ENCODE peak calls at places on chromosomes 5 and 9, in four cellular contexts. One of them, this sample, is unnamed.

GRCh38 chr5:84885479-84886258 is 501.0 kb upstream of the EDIL3 start:
- DNase-seq in DND-41: no peak
- DNase-seq in K562: no peak
- DNase-seq in IMR-90: peak; percentile 78
- DNase-seq in this sample: no peak

GRCh38 chr5:107313921-107314320 is 356.8 kb downstream of the EFNA5 start:
- DNase-seq in DND-41: no peak
- DNase-seq in K562: no peak
- DNase-seq in IMR-90: no peak
- DNase-seq in this sample: no peak

GRCh38 chr5:10736354-10736753 is 24.7 kb downstream of the DAP start:
- DNase-seq in DND-41: no peak
- DNase-seq in K562: no peak
- DNase-seq in IMR-90: no peak
- DNase-seq in this sample: no peak

GRCh38 chr5:120240716-120241115 is 223.4 kb upstream of the PRR16 start:
- DNase-seq in DND-41: no peak
- DNase-seq in K562: no peak
- DNase-seq in IMR-90: peak; percentile 13
- DNase-seq in this sample: no peak

GRCh38 chr9:33380390-33381094 is 21.8 kb downstream of the AQP7 start:
- DNase-seq in DND-41: no peak
- DNase-seq in K562: no peak
- DNase-seq in IMR-90: no peak
- DNase-seq in this sample: no peak

GRCh38 chr9:100679834-100680233 is 102.0 kb downstream of the CAVIN4 start:
- DNase-seq in DND-41: no peak
- DNase-seq in K562: no peak
- DNase-seq in IMR-90: no peak
- DNase-seq in this sample: no peak

GRCh38 chr9:36855443-36856315 is 178.4 kb downstream of the PAX5 start:
- DNase-seq in DND-41: peak; percentile 18
- DNase-seq in K562: peak; percentile 59
- DNase-seq in IMR-90: no peak
- DNase-seq in this sample: peak; percentile 43

GRCh38 chr9:134290603-134291451 is 35.4 kb upstream of the RXRA start:
- DNase-seq in DND-41: no peak
- DNase-seq in K562: no peak
- DNase-seq in IMR-90: no peak
- DNase-seq in this sample: no peak

GRCh38 chr9:72996684-72997314 is 43.9 kb upstream of the ALDH1A1 start:
- DNase-seq in DND-41: no peak
- DNase-seq in K562: no peak
- DNase-seq in IMR-90: no peak
- DNase-seq in this sample: no peak

GRCh38 chr5:142888469-142889085 is 118.4 kb downstream of the ARHGAP26 start:
- DNase-seq in DND-41: peak; percentile 22
- DNase-seq in K562: peak; percentile 52
- DNase-seq in IMR-90: peak; percentile 73
- DNase-seq in this sample: peak; percentile 70

GRCh38 chr5:59905217-59905616 is 11.7 kb upstream of the PDE4D start:
- DNase-seq in DND-41: no peak
- DNase-seq in K562: no peak
- DNase-seq in IMR-90: no peak
- DNase-seq in this sample: no peak
- H2AFZ ChIP-seq in DND-41: no peak overlapping the region
- H2AFZ ChIP-seq in K562: no peak overlapping the region
- H2AFZ ChIP-seq in IMR-90: no peak overlapping the region
- H2AFZ ChIP-seq in this sample: no peak overlapping the region

GRCh38 chr5:139306197-139306596 is 12.7 kb downstream of the MATR3 start:
- DNase-seq in DND-41: no peak
- DNase-seq in K562: no peak
- DNase-seq in IMR-90: no peak
- DNase-seq in this sample: no peak

GRCh38 chr5:139298242-139298641 is 4.7 kb downstream of the MATR3 start:
- DNase-seq in DND-41: no peak
- DNase-seq in K562: no peak
- DNase-seq in IMR-90: no peak
- DNase-seq in this sample: no peak

GRCh38 chr5:139304391-139305324 is 11.1 kb downstream of the MATR3 start:
- DNase-seq in DND-41: no peak
- DNase-seq in K562: no peak
- DNase-seq in IMR-90: no peak
- DNase-seq in this sample: no peak

GRCh38 chr5:139299477-139299876 is 5.9 kb downstream of the MATR3 start:
- DNase-seq in DND-41: no peak
- DNase-seq in K562: no peak
- DNase-seq in IMR-90: no peak
- DNase-seq in this sample: no peak

GRCh38 chr5:139301766-139302499 is 8.4 kb downstream of the MATR3 start:
- DNase-seq in DND-41: no peak
- DNase-seq in K562: no peak
- DNase-seq in IMR-90: no peak
- DNase-seq in this sample: no peak
- H4K20me1 ChIP-seq in DND-41: peaks cover 99% of the 10 kb centered on the region
- H4K20me1 ChIP-seq in K562: peaks cover 90% of the 10 kb centered on the region
- H4K20me1 ChIP-seq in IMR-90: peaks cover 99% of the 10 kb centered on the region
- H4K20me1 ChIP-seq in this sample: peaks cover 100% of the 10 kb centered on the region

GRCh38 chr9:120971938-120972337 is 45.3 kb upstream of the TRAF1 start:
- DNase-seq in DND-41: no peak
- DNase-seq in K562: no peak
- DNase-seq in IMR-90: no peak
- DNase-seq in this sample: no peak

GRCh38 chr9:120970249-120970648 is 43.7 kb upstream of the TRAF1 start:
- DNase-seq in DND-41: no peak
- DNase-seq in K562: no peak
- DNase-seq in IMR-90: peak; percentile 82
- DNase-seq in this sample: no peak

GRCh38 chr9:120965344-120966004 is 38.9 kb upstream of the TRAF1 start:
- DNase-seq in DND-41: no peak
- DNase-seq in K562: no peak
- DNase-seq in IMR-90: no peak
- DNase-seq in this sample: peak; percentile 25

DNA sequence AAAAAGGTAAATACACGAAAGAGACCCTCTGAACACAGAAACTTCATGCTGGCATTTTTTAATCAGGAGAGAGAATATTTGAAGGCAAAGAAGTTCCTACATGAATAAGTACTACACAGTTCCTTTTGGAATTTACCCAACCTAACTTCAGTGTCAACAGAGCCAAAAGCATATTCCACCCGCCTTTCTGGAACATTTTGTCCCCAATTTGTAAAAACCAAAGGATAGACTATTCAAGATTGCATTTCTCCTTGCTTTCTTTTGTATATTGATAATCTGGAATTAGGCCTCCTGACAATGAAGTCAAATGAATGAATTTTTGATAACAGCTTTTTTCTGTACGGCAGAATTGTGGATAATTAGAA is 39.4 kb upstream of the TRAF1 start:
- DNase-seq in DND-41: no peak
- DNase-seq in K562: no peak
- DNase-seq in IMR-90: no peak
- DNase-seq in this sample: no peak
- H2AFZ ChIP-seq in DND-41: no peak overlapping the region
- H2AFZ ChIP-seq in K562: no peak overlapping the region
- H2AFZ ChIP-seq in IMR-90: no peak overlapping the region
- H2AFZ ChIP-seq in this sample: no peak overlapping the region

DNA sequence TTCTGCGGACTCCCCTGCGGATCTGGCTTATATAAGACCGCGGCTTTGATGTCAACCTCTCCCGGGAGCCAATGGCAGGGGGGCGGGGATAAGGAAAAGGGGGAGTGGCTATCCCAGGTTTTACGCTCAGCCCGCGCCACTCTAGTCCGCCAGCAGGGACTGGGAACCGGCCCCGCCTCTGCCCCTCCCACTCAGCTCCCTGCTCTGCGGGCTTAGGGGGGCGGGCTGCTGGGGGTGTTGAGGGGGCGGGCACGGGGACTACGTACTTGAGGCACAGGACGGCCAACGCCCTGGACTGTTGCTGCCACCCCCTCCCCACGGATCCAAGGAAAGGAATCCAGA is at the start of gene HAND1:
- DNase-seq in DND-41: no peak
- DNase-seq in K562: peak; percentile 56
- DNase-seq in IMR-90: no peak
- DNase-seq in this sample: peak; percentile 99
- H4K20me1 ChIP-seq in DND-41: no peaks in the 10 kb centered on the region
- H4K20me1 ChIP-seq in K562: peaks cover 4% of the 10 kb centered on the region
- H4K20me1 ChIP-seq in IMR-90: peaks cover 14% of the 10 kb centered on the region
- H4K20me1 ChIP-seq in this sample: no peaks in the 10 kb centered on the region

GRCh38 chr9:130446111-130446861 is 1.5 kb downstream of the ASS1 start:
- DNase-seq in DND-41: no peak
- DNase-seq in K562: peak; percentile 50
- DNase-seq in IMR-90: peak; percentile 94
- DNase-seq in this sample: peak; percentile 81

GRCh38 chr9:130448771-130449170 is 4.0 kb downstream of the ASS1 start:
- DNase-seq in DND-41: no peak
- DNase-seq in K562: no peak
- DNase-seq in IMR-90: no peak
- DNase-seq in this sample: no peak

GRCh38 chr9:130447193-130447816 is 2.5 kb downstream of the ASS1 start:
- DNase-seq in DND-41: no peak
- DNase-seq in K562: no peak
- DNase-seq in IMR-90: no peak
- DNase-seq in this sample: no peak

GRCh38 chr9:130450344-130451003 is 5.7 kb downstream of the ASS1 start:
- DNase-seq in DND-41: no peak
- DNase-seq in K562: no peak
- DNase-seq in IMR-90: no peak
- DNase-seq in this sample: no peak

DNA sequence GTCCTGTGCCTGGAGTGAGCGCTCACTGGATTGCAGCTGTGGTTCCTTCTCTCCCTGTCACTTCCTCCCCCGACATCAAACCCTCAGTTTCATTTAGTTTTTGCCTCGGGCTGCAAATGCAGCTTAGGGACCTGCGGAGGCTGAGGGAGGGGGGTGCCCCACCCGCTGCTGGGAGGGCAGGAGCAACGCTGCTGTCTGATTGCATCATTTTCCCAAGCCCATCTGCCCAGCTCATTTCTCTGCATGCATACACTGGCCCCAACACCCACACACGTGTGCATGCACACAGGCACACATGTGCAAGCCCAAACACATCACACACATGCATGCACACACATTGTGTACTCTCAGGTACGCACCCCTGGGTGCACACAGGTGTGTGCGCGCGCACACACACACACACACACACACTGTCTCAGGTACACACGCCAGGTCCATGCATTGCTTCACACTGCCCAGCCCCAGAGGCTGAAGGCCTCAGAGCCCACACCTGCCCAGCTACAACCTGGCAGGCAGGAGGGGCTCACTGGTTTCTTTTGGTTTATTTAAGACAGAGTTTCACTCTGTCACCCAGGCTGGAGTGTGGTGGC is 3.4 kb downstream of the ASS1 start:
- DNase-seq in DND-41: peak; percentile 78
- DNase-seq in K562: no peak
- DNase-seq in IMR-90: peak; percentile 57
- DNase-seq in this sample: no peak
- H2AFZ ChIP-seq in DND-41: peak overlapping the region; percentile 44
- H2AFZ ChIP-seq in K562: no peak overlapping the region
- H2AFZ ChIP-seq in IMR-90: peak overlapping the region; percentile 34
- H2AFZ ChIP-seq in this sample: no peak overlapping the region

DNA sequence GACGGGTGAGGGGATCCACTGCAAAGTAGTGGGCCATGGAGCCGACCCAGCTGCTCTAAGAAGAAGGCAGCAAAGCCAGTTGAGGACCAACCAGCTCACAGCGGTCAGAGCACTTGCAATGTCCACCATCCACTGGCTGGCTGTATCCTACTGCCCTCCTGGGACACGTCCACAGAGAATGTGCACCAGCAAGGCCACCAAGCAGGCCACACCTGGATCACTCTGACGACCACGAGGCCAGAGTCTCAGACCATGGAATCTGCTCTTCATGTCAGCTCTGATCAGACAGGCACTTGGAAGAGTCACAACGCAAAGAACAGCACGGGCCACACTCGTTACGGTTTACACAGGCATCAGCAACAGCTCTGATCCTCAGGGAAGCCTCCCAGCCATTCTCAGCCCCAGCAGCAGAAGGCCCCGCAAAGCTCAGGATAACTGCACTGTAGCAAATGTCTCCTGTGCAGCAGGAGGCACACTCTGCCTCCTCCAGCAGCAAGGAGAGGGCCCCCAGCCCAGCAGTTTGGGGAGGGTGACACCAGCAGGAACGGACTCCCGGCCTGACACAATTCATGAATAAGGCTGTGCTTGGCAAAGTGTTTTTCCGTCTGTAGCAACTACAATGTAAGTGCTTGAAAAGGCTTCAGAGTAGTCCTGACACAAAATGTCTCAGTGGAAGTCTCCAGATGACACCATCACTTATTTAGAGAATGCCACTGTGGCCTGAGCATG is 15.7 kb downstream of the SEMA4D start:
- DNase-seq in DND-41: no peak
- DNase-seq in K562: no peak
- DNase-seq in IMR-90: no peak
- DNase-seq in this sample: no peak
- H4K20me1 ChIP-seq in DND-41: peaks cover 77% of the 10 kb centered on the region
- H4K20me1 ChIP-seq in K562: no peaks in the 10 kb centered on the region
- H4K20me1 ChIP-seq in IMR-90: no peaks in the 10 kb centered on the region
- H4K20me1 ChIP-seq in this sample: no peaks in the 10 kb centered on the region

DNA sequence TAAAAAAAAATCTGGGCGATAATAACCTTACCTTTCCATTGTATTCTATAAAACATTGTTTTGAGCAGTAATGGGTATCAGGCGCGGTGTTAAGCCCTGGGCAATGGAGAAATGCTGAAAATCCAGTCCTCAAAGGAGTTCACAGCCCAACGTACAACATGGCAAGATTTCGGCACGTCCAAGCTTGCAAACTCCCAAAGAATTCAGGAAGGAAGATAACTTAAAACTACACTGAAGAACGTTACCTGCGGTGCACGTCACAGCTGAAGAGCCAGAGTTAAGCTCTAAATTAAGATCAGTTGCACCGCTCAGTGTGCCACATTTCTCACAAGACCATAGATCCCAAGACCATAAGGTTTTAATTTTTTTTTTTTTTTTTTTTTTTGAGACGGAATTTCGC is 942 bp downstream of the ALDH7A1 start:
- DNase-seq in DND-41: no peak
- DNase-seq in K562: no peak
- DNase-seq in IMR-90: peak; percentile 17
- DNase-seq in this sample: no peak
- H2AFZ ChIP-seq in DND-41: no peak overlapping the region
- H2AFZ ChIP-seq in K562: no peak overlapping the region
- H2AFZ ChIP-seq in IMR-90: peak overlapping the region; percentile 52
- H2AFZ ChIP-seq in this sample: no peak overlapping the region

GRCh38 chr5:40685952-40686351 is 6.2 kb downstream of the PTGER4 start:
- DNase-seq in DND-41: no peak
- DNase-seq in K562: no peak
- DNase-seq in IMR-90: no peak
- DNase-seq in this sample: no peak
- H4K20me1 ChIP-seq in DND-41: peaks cover 90% of the 10 kb centered on the region
- H4K20me1 ChIP-seq in K562: no peaks in the 10 kb centered on the region
- H4K20me1 ChIP-seq in IMR-90: no peaks in the 10 kb centered on the region
- H4K20me1 ChIP-seq in this sample: no peaks in the 10 kb centered on the region

This sample was measured in SK-N-SH.